ENCODE peak calls at places on chromosomes 16 and 17, in seven cellular contexts. One of them, this sample, is unnamed.

GRCh38 chr17:58312824-58313223 is 15.8 kb downstream of the TSPOAP1 start:
- DNase-seq in HT-29: no peak
- DNase-seq in upper lobe of right lung: no peak
- DNase-seq in GM12865: no peak
- DNase-seq in AG10803: no peak
- DNase-seq in stimulated activated CD4-positive, alpha-beta T cell treated with anti-CD3 and anti-CD28 coated beads, Interleukin-4, amount 100 ng/mL, for 24 hours: no peak
- DNase-seq in WTC11: no peak
- DNase-seq in this sample: no peak

GRCh38 chr17:9644910-9645751 is at the start of gene USP43:
- DNase-seq in HT-29: peak
- DNase-seq in stimulated activated CD4-positive, alpha-beta T cell treated with anti-CD3 and anti-CD28 coated beads, Interleukin-4, amount 100 ng/mL, for 24 hours: no peak
- DNase-seq in upper lobe of right lung: peak
- DNase-seq in GM12865: no peak
- DNase-seq in WTC11: peak
- DNase-seq in AG10803: peak
- DNase-seq in this sample: no peak

GRCh38 chr17:59366773-59367656 is 35.6 kb downstream of the YPEL2 start:
- DNase-seq in GM12865: no peak
- DNase-seq in WTC11: no peak
- DNase-seq in stimulated activated CD4-positive, alpha-beta T cell treated with anti-CD3 and anti-CD28 coated beads, Interleukin-4, amount 100 ng/mL, for 24 hours: no peak
- DNase-seq in HT-29: peak
- DNase-seq in AG10803: peak
- DNase-seq in upper lobe of right lung: peak
- DNase-seq in this sample: no peak

GRCh38 chr16:70495425-70496182 is 27.8 kb downstream of the COG4 start:
- DNase-seq in stimulated activated CD4-positive, alpha-beta T cell treated with anti-CD3 and anti-CD28 coated beads, Interleukin-4, amount 100 ng/mL, for 24 hours: no peak
- DNase-seq in GM12865: no peak
- DNase-seq in upper lobe of right lung: no peak
- DNase-seq in AG10803: no peak
- DNase-seq in HT-29: no peak
- DNase-seq in WTC11: no peak
- DNase-seq in this sample: no peak

GRCh38 chr16:85984211-85984880 is 85.4 kb downstream of the IRF8 start:
- DNase-seq in stimulated activated CD4-positive, alpha-beta T cell treated with anti-CD3 and anti-CD28 coated beads, Interleukin-4, amount 100 ng/mL, for 24 hours: no peak
- DNase-seq in GM12865: no peak
- DNase-seq in HT-29: no peak
- DNase-seq in WTC11: no peak
- DNase-seq in upper lobe of right lung: no peak
- DNase-seq in AG10803: no peak
- DNase-seq in this sample: no peak

GRCh38 chr16:51937771-51938170 is 609.2 kb downstream of the TOX3 start:
- DNase-seq in WTC11: no peak
- DNase-seq in HT-29: no peak
- DNase-seq in GM12865: no peak
- DNase-seq in upper lobe of right lung: no peak
- DNase-seq in AG10803: no peak
- DNase-seq in stimulated activated CD4-positive, alpha-beta T cell treated with anti-CD3 and anti-CD28 coated beads, Interleukin-4, amount 100 ng/mL, for 24 hours: no peak
- DNase-seq in this sample: no peak

GRCh38 chr17:65554568-65555223 is 6.8 kb downstream of the AXIN2 start:
- DNase-seq in GM12865: no peak
- DNase-seq in WTC11: no peak
- DNase-seq in HT-29: no peak
- DNase-seq in upper lobe of right lung: no peak
- DNase-seq in AG10803: peak
- DNase-seq in stimulated activated CD4-positive, alpha-beta T cell treated with anti-CD3 and anti-CD28 coated beads, Interleukin-4, amount 100 ng/mL, for 24 hours: no peak
- DNase-seq in this sample: no peak

GRCh38 chr16:80274576-80275191 is 266.1 kb upstream of the DYNLRB2 start:
- DNase-seq in WTC11: no peak
- DNase-seq in stimulated activated CD4-positive, alpha-beta T cell treated with anti-CD3 and anti-CD28 coated beads, Interleukin-4, amount 100 ng/mL, for 24 hours: no peak
- DNase-seq in HT-29: no peak
- DNase-seq in upper lobe of right lung: no peak
- DNase-seq in AG10803: peak
- DNase-seq in GM12865: no peak
- DNase-seq in this sample: no peak

GRCh38 chr16:70724146-70725023 is 38.5 kb upstream of the MTSS2 start:
- DNase-seq in upper lobe of right lung: no peak
- DNase-seq in stimulated activated CD4-positive, alpha-beta T cell treated with anti-CD3 and anti-CD28 coated beads, Interleukin-4, amount 100 ng/mL, for 24 hours: no peak
- DNase-seq in WTC11: no peak
- DNase-seq in GM12865: no peak
- DNase-seq in AG10803: no peak
- DNase-seq in HT-29: no peak
- DNase-seq in this sample: no peak

GRCh38 chr16:17144431-17144830 is 326.3 kb downstream of the XYLT1 start:
- DNase-seq in stimulated activated CD4-positive, alpha-beta T cell treated with anti-CD3 and anti-CD28 coated beads, Interleukin-4, amount 100 ng/mL, for 24 hours: no peak
- DNase-seq in WTC11: no peak
- DNase-seq in HT-29: no peak
- DNase-seq in AG10803: no peak
- DNase-seq in upper lobe of right lung: no peak
- DNase-seq in GM12865: no peak
- DNase-seq in this sample: no peak

GRCh38 chr17:50830994-50831393 is 4.4 kb upstream of the WFIKKN2 start:
- DNase-seq in upper lobe of right lung: no peak
- DNase-seq in AG10803: no peak
- DNase-seq in GM12865: no peak
- DNase-seq in HT-29: no peak
- DNase-seq in stimulated activated CD4-positive, alpha-beta T cell treated with anti-CD3 and anti-CD28 coated beads, Interleukin-4, amount 100 ng/mL, for 24 hours: no peak
- DNase-seq in WTC11: peak
- DNase-seq in this sample: no peak

GRCh38 chr16:2042171-2042570 is 5.5 kb downstream of the NTHL1 start:
- DNase-seq in HT-29: peak
- DNase-seq in WTC11: no peak
- DNase-seq in GM12865: no peak
- DNase-seq in upper lobe of right lung: peak
- DNase-seq in AG10803: no peak
- DNase-seq in stimulated activated CD4-positive, alpha-beta T cell treated with anti-CD3 and anti-CD28 coated beads, Interleukin-4, amount 100 ng/mL, for 24 hours: no peak
- DNase-seq in this sample: no peak

GRCh38 chr17:37815516-37815915 is 70.7 kb upstream of the HNF1B start:
- DNase-seq in WTC11: no peak
- DNase-seq in GM12865: no peak
- DNase-seq in upper lobe of right lung: no peak
- DNase-seq in AG10803: no peak
- DNase-seq in HT-29: no peak
- DNase-seq in stimulated activated CD4-positive, alpha-beta T cell treated with anti-CD3 and anti-CD28 coated beads, Interleukin-4, amount 100 ng/mL, for 24 hours: no peak
- DNase-seq in this sample: no peak

GRCh38 chr16:4936991-4937781 is at the start of gene PPL:
- DNase-seq in AG10803: no peak
- DNase-seq in WTC11: peak
- DNase-seq in upper lobe of right lung: peak
- DNase-seq in HT-29: peak
- DNase-seq in stimulated activated CD4-positive, alpha-beta T cell treated with anti-CD3 and anti-CD28 coated beads, Interleukin-4, amount 100 ng/mL, for 24 hours: no peak
- DNase-seq in GM12865: peak
- DNase-seq in this sample: no peak

GRCh38 chr16:89257281-89257731 is 39.8 kb downstream of the ZNF778 start:
- DNase-seq in HT-29: no peak
- DNase-seq in stimulated activated CD4-positive, alpha-beta T cell treated with anti-CD3 and anti-CD28 coated beads, Interleukin-4, amount 100 ng/mL, for 24 hours: no peak
- DNase-seq in WTC11: peak
- DNase-seq in AG10803: no peak
- DNase-seq in upper lobe of right lung: no peak
- DNase-seq in GM12865: no peak
- DNase-seq in this sample: no peak

GRCh38 chr16:53530046-53530445 is 27.0 kb upstream of the AKTIP start:
- DNase-seq in AG10803: no peak
- DNase-seq in stimulated activated CD4-positive, alpha-beta T cell treated with anti-CD3 and anti-CD28 coated beads, Interleukin-4, amount 100 ng/mL, for 24 hours: no peak
- DNase-seq in GM12865: no peak
- DNase-seq in WTC11: no peak
- DNase-seq in HT-29: no peak
- DNase-seq in upper lobe of right lung: no peak
- DNase-seq in this sample: no peak

GRCh38 chr16:70437017-70437581 is 1.8 kb downstream of the ST3GAL2 start:
- DNase-seq in upper lobe of right lung: no peak
- DNase-seq in WTC11: peak
- DNase-seq in HT-29: no peak
- DNase-seq in GM12865: peak
- DNase-seq in stimulated activated CD4-positive, alpha-beta T cell treated with anti-CD3 and anti-CD28 coated beads, Interleukin-4, amount 100 ng/mL, for 24 hours: no peak
- DNase-seq in AG10803: peak
- DNase-seq in this sample: no peak

GRCh38 chr17:8836821-8837426 is 30.6 kb downstream of the PIK3R6 start:
- DNase-seq in AG10803: no peak
- DNase-seq in HT-29: no peak
- DNase-seq in WTC11: no peak
- DNase-seq in stimulated activated CD4-positive, alpha-beta T cell treated with anti-CD3 and anti-CD28 coated beads, Interleukin-4, amount 100 ng/mL, for 24 hours: no peak
- DNase-seq in GM12865: no peak
- DNase-seq in upper lobe of right lung: no peak
- DNase-seq in this sample: no peak

GRCh38 chr16:73040136-73040535 is 7.8 kb downstream of the ZFHX3 start:
- DNase-seq in upper lobe of right lung: no peak
- DNase-seq in stimulated activated CD4-positive, alpha-beta T cell treated with anti-CD3 and anti-CD28 coated beads, Interleukin-4, amount 100 ng/mL, for 24 hours: no peak
- DNase-seq in GM12865: no peak
- DNase-seq in WTC11: peak
- DNase-seq in HT-29: no peak
- DNase-seq in AG10803: no peak
- DNase-seq in this sample: no peak

GRCh38 chr17:1002412-1002753 is 5.5 kb downstream of the TIMM22 start:
- DNase-seq in upper lobe of right lung: no peak
- DNase-seq in stimulated activated CD4-positive, alpha-beta T cell treated with anti-CD3 and anti-CD28 coated beads, Interleukin-4, amount 100 ng/mL, for 24 hours: no peak
- DNase-seq in GM12865: no peak
- DNase-seq in HT-29: no peak
- DNase-seq in AG10803: no peak
- DNase-seq in WTC11: no peak
- DNase-seq in this sample: no peak

GRCh38 chr16:63998-64913 is 8.2 kb downstream of the RHBDF1 start:
- DNase-seq in AG10803: no peak
- DNase-seq in WTC11: no peak
- DNase-seq in GM12865: no peak
- DNase-seq in upper lobe of right lung: no peak
- DNase-seq in HT-29: no peak
- DNase-seq in stimulated activated CD4-positive, alpha-beta T cell treated with anti-CD3 and anti-CD28 coated beads, Interleukin-4, amount 100 ng/mL, for 24 hours: no peak
- DNase-seq in this sample: no peak

GRCh38 chr16:2295056-2295798 is 27.3 kb upstream of the RNPS1 start:
- DNase-seq in HT-29: no peak
- DNase-seq in AG10803: no peak
- DNase-seq in GM12865: peak
- DNase-seq in upper lobe of right lung: no peak
- DNase-seq in WTC11: no peak
- DNase-seq in stimulated activated CD4-positive, alpha-beta T cell treated with anti-CD3 and anti-CD28 coated beads, Interleukin-4, amount 100 ng/mL, for 24 hours: no peak
- DNase-seq in this sample: no peak

GRCh38 chr17:27558842-27559505 is 72.0 kb upstream of the LGALS9 start:
- DNase-seq in upper lobe of right lung: no peak
- DNase-seq in GM12865: no peak
- DNase-seq in AG10803: no peak
- DNase-seq in stimulated activated CD4-positive, alpha-beta T cell treated with anti-CD3 and anti-CD28 coated beads, Interleukin-4, amount 100 ng/mL, for 24 hours: no peak
- DNase-seq in HT-29: peak
- DNase-seq in WTC11: no peak
- DNase-seq in this sample: no peak

GRCh38 chr16:77782694-77783093 is 5.7 kb upstream of the VAT1L start:
- DNase-seq in AG10803: no peak
- DNase-seq in WTC11: no peak
- DNase-seq in upper lobe of right lung: no peak
- DNase-seq in HT-29: no peak
- DNase-seq in stimulated activated CD4-positive, alpha-beta T cell treated with anti-CD3 and anti-CD28 coated beads, Interleukin-4, amount 100 ng/mL, for 24 hours: no peak
- DNase-seq in GM12865: no peak
- DNase-seq in this sample: no peak

GRCh38 chr17:76820039-76820438 is 48.2 kb upstream of the MGAT5B start:
- DNase-seq in HT-29: no peak
- DNase-seq in WTC11: no peak
- DNase-seq in upper lobe of right lung: no peak
- DNase-seq in stimulated activated CD4-positive, alpha-beta T cell treated with anti-CD3 and anti-CD28 coated beads, Interleukin-4, amount 100 ng/mL, for 24 hours: no peak
- DNase-seq in GM12865: peak
- DNase-seq in AG10803: no peak
- DNase-seq in this sample: no peak

GRCh38 chr17:77451894-77452852 is 311.4 kb downstream of the SEC14L1 start:
- DNase-seq in HT-29: peak
- DNase-seq in WTC11: peak
- DNase-seq in GM12865: peak
- DNase-seq in upper lobe of right lung: peak
- DNase-seq in AG10803: peak
- DNase-seq in stimulated activated CD4-positive, alpha-beta T cell treated with anti-CD3 and anti-CD28 coated beads, Interleukin-4, amount 100 ng/mL, for 24 hours: peak
- DNase-seq in this sample: no peak